ENCODE peak calls at places on chromosomes 7 and 10, in five cellular contexts. K, U, R, J and T are unnamed samples.

GRCh38 chr7:71824356-71824755 is 587.8 kb downstream of the CALN1 start:
- DNase-seq in K (no peak), U (no peak), R (no peak), J (peak; percentile 1), T (no peak)

GRCh38 chr10:14244147-14244546 is 86.6 kb downstream of the FRMD4A start:
- DNase-seq in K (peak; percentile 11), U (no peak), R (no peak), J (no peak), T (no peak)

GRCh38 chr7:51025668-51026067 is 243.0 kb upstream of the GRB10 start:
- DNase-seq in K (no peak), U (peak; percentile 14), R (no peak), J (peak; percentile 28), T (no peak)

GRCh38 chr7:78221961-78222751 is 423.6 kb downstream of the PHTF2 start:
- DNase-seq in K (peak; percentile 92), U (no peak), R (no peak), J (peak; percentile 60), T (no peak)

GRCh38 chr10:123274513-123275182 is 120.4 kb downstream of the BUB3 start:
- DNase-seq in K (no peak), U (no peak), R (no peak), J (no peak), T (no peak)

GRCh38 chr7:21076054-21076453 is 289.4 kb upstream of the SP8 start:
- DNase-seq in K (no peak), U (no peak), R (no peak), J (no peak), T (no peak)

GRCh38 chr10:132862485-132863420 is 76.8 kb upstream of the NKX6-2 start:
- DNase-seq in K (no peak), U (peak; percentile 12), R (no peak), J (no peak), T (no peak)

GRCh38 chr10:60666221-60666620 is 112.1 kb upstream of the CDK1 start:
- DNase-seq in K (no peak), U (no peak), R (no peak), J (peak; percentile 8), T (no peak)

GRCh38 chr10:128087884-128088695 is 38.1 kb downstream of the MKI67 start:
- DNase-seq in K (no peak), U (no peak), R (no peak), J (no peak), T (no peak)

GRCh38 chr10:117664288-117664687 is 121.7 kb downstream of the EMX2 start:
- DNase-seq in K (no peak), U (no peak), R (no peak), J (no peak), T (no peak)

GRCh38 chr10:125152646-125153368 is 7.6 kb downstream of the CTBP2 start:
- DNase-seq in K (peak; percentile 44), U (peak; percentile 79), R (no peak), J (peak; percentile 41), T (peak; percentile 90)

GRCh38 chr7:801940-802364 is 30.3 kb upstream of the SUN1 start:
- DNase-seq in K (no peak), U (peak; percentile 74), R (no peak), J (peak; percentile 40), T (no peak)

GRCh38 chr7:101817031-101817929 is at the start of gene CUX1:
- DNase-seq in K (peak; percentile 17), U (peak; percentile 38), R (no peak), J (peak; percentile 49), T (no peak)

GRCh38 chr10:33485276-33485675 is 150.8 kb upstream of the NRP1 start:
- DNase-seq in K (no peak), U (no peak), R (no peak), J (no peak), T (no peak)

GRCh38 chr10:127195571-127196226 is 692 bp downstream of the INSYN2A start:
- DNase-seq in K (peak; percentile 6), U (peak; percentile 63), R (no peak), J (peak; percentile 47), T (no peak)

GRCh38 chr7:142603870-142604448 is 145.3 kb upstream of the PRSS1 start:
- DNase-seq in K (peak; percentile 66), U (peak; percentile 62), R (peak; percentile 66), J (peak; percentile 54), T (peak; percentile 66)

GRCh38 chr7:40880581-40880980 is 745.8 kb downstream of the SUGCT start:
- DNase-seq in K (no peak), U (no peak), R (no peak), J (peak; percentile 35), T (no peak)

GRCh38 chr10:102065561-102066420 is 642 bp downstream of the HPS6 start:
- DNase-seq in K (peak; percentile 39), U (peak; percentile 52), R (peak; percentile 24), J (peak; percentile 63), T (no peak)

GRCh38 chr7:155725073-155725346 is 80.5 kb downstream of the RBM33 start:
- DNase-seq in K (no peak), U (no peak), R (no peak), J (no peak), T (no peak)

GRCh38 chr7:22793593-22794462 is 28.8 kb downstream of the TOMM7 start:
- DNase-seq in K (peak; percentile 28), U (no peak), R (no peak), J (peak; percentile 11), T (no peak)

GRCh38 chr7:43196379-43196778 is 83.9 kb downstream of the HECW1 start:
- DNase-seq in K (no peak), U (peak; percentile 28), R (no peak), J (peak; percentile 70), T (no peak)

GRCh38 chr10:55820478-55820877 is 540.6 kb downstream of the ZWINT start:
- DNase-seq in K (no peak), U (no peak), R (no peak), J (no peak), T (no peak)

GRCh38 chr7:124713086-124713485 is 52.5 kb downstream of the GPR37 start:
- DNase-seq in K (no peak), U (no peak), R (no peak), J (no peak), T (no peak)

GRCh38 chr7:77327067-77327931 is 88.8 kb downstream of the GSAP start:
- DNase-seq in K (peak; percentile 89), U (no peak), R (no peak), J (peak; percentile 89), T (no peak)

GRCh38 chr7:51140203-51140938 is 176.2 kb downstream of the COBL start:
- DNase-seq in K (no peak), U (no peak), R (no peak), J (no peak), T (no peak)

GRCh38 chr10:88117869-88118632 is 254.6 kb downstream of the PTEN start:
- DNase-seq in K (no peak), U (no peak), R (no peak), J (no peak), T (no peak)

GRCh38 chr7:124152859-124153692 is 120.2 kb upstream of the TMEM229A start:
- DNase-seq in K (peak; percentile 48), U (peak; percentile 42), R (peak; percentile 6), J (peak; percentile 24), T (peak; percentile 85)

GRCh38 chr10:31593124-31593523 is 274.1 kb downstream of the ZEB1 start:
- DNase-seq in K (no peak), U (no peak), R (no peak), J (no peak), T (no peak)